ENCODE peak calls at places on chromosome 4, in five cellular contexts. P is left ventricle myocardium inferior, M is neuronal stem cell, O is lower lobe of right lung, H is heart right ventricle. C is an unnamed sample. For H3K9me3, the result is how much of the 10 kb centered on the place peaks cover.

GRCh38 chr4:173119818-173120217 is 48.8 kb upstream of the GALNT7 start:
- DNase-seq in P (no peak), M (no peak), O (no peak), H (no peak), C (no peak)

GRCh38 chr4:169005453-169006099 is 4.5 kb downstream of the CBR4 start:
- DNase-seq in P (no peak), M (no peak), O (no peak), H (no peak), C (no peak)

GRCh38 chr4:69120869-69121268 is 24.6 kb downstream of the UGT2B7 start:
- DNase-seq in P (no peak), M (no peak), O (no peak), H (no peak), C (no peak)

GRCh38 chr4:85200106-85200505 is 233.6 kb upstream of the WDFY3 start:
- DNase-seq in P (no peak), M (no peak), O (no peak), H (no peak), C (no peak)

GRCh38 chr4:2417196-2417764 is 1.2 kb downstream of the ZFYVE28 start:
- DNase-seq in P (no peak), M (no peak), O (peak), H (no peak), C (no peak)

GRCh38 chr4:153792007-153792892 is 3.4 kb upstream of the SFRP2 start:
- DNase-seq in P (no peak), M (peak), O (peak), H (peak), C (peak)

GRCh38 chr4:89364559-89364958 is 57.0 kb upstream of the GPRIN3 start:
- DNase-seq in P (no peak), M (no peak), O (no peak), H (no peak), C (no peak)

GRCh38 chr4:83606898-83607297 is 71.0 kb downstream of the GPAT3 start:
- DNase-seq in P (no peak), M (no peak), O (no peak), H (no peak), C (no peak)

GRCh38 chr4:53617101-53617680 is 25.9 kb upstream of the LNX1 start:
- DNase-seq in P (no peak), M (no peak), O (no peak), H (no peak), C (no peak)

GRCh38 chr4:182895791-182896292 is 21.3 kb downstream of the DCTD start:
- DNase-seq in P (no peak), M (no peak), O (no peak), H (no peak), C (no peak)

GRCh38 chr4:139734201-139734874 is 68.7 kb downstream of the MGST2 start:
- DNase-seq in P (no peak), M (no peak), O (no peak), H (no peak), C (no peak)

GRCh38 chr4:4637710-4638109 is 95.9 kb upstream of the STX18 start:
- DNase-seq in P (no peak), M (no peak), O (no peak), H (no peak), C (no peak)

GRCh38 chr4:82984459-82984858 is 26.2 kb downstream of the LIN54 start:
- DNase-seq in P (no peak), M (no peak), O (no peak), H (no peak), C (no peak)

GRCh38 chr4:82909326-82909725 is 8.8 kb downstream of the THAP9 start:
- DNase-seq in P (no peak), M (no peak), O (no peak), H (no peak), C (no peak)

GRCh38 chr4:41178372-41179085 is 35.8 kb downstream of the APBB2 start:
- DNase-seq in P (no peak), M (no peak), O (no peak), H (no peak), C (no peak)

GRCh38 chr4:83267121-83267834 is 17.3 kb downstream of the COQ2 start:
- DNase-seq in P (no peak), M (no peak), O (no peak), H (no peak), C (no peak)

GRCh38 chr4:14640476-14640875 is 361.8 kb upstream of the CPEB2 start:
- DNase-seq in P (no peak), M (no peak), O (no peak), H (no peak), C (no peak)

GRCh38 chr4:104235966-104236365 is 258.7 kb downstream of the CXXC4 start:
- DNase-seq in P (no peak), M (no peak), O (no peak), H (no peak), C (no peak)

GRCh38 chr4:66855956-66856355 is 689.3 kb downstream of the CENPC start:
- DNase-seq in P (no peak), M (no peak), O (no peak), H (no peak), C (no peak)

GRCh38 chr4:109389367-109390118 is 44.1 kb upstream of the SEC24B start:
- DNase-seq in P (peak), M (no peak), O (no peak), H (no peak), C (no peak)

GRCh38 chr4:60992037-60992436 is 208.1 kb upstream of the ADGRL3 start:
- DNase-seq in P (no peak), M (no peak), O (no peak), H (no peak), C (no peak)

GRCh38 chr4:55989716-55990115 is 41.0 kb downstream of the CEP135 start:
- DNase-seq in P (no peak), M (no peak), O (no peak), H (no peak), C (no peak)

GRCh38 chr4:6338175-6338950 is 68.7 kb downstream of the WFS1 start:
- DNase-seq in P (no peak), M (no peak), O (peak), H (no peak), C (no peak)

GRCh38 chr4:40478215-40478614 is 143.1 kb downstream of the CHRNA9 start:
- DNase-seq in P (no peak), M (no peak), O (no peak), H (no peak), C (no peak)

GRCh38 chr4:126264839-126265238 is 950.1 kb downstream of the FAT4 start:
- DNase-seq in P (no peak), M (no peak), O (no peak), H (no peak), C (no peak)

GRCh38 chr4:67546971-67547370 is 1.7 kb upstream of the CENPC start:
- DNase-seq in P (no peak), M (no peak), O (no peak), H (no peak), C (no peak)

GRCh38 chr4:109248322-109248895 is 54.0 kb downstream of the COL25A1 start:
- DNase-seq in P (no peak), M (no peak), O (no peak), H (no peak), C (no peak)

GRCh38 chr4:183758735-183759447 is 99.8 kb downstream of the TRAPPC11 start:
- DNase-seq in P (no peak), M (no peak), O (no peak), H (peak), C (no peak)

GRCh38 chr4:119228406-119228805 is 15.9 kb downstream of the USP53 start:
- DNase-seq in P (no peak), M (no peak), O (no peak), H (no peak), C (no peak)

GRCh38 chr4:168848112-168848511 is 161.9 kb downstream of the CBR4 start:
- DNase-seq in P (no peak), M (no peak), O (no peak), H (no peak), C (no peak)

GRCh38 chr4:147289181-147289580 is 191.7 kb upstream of the EDNRA start:
- DNase-seq in P (no peak), M (no peak), O (no peak), H (no peak), C (no peak)

GRCh38 chr4:183356931-183357675 is 34.9 kb upstream of the CLDN24 start:
- DNase-seq in P (no peak), M (no peak), O (no peak), H (no peak), C (no peak)

GRCh38 chr4:175087156-175087555 is 169.0 kb downstream of the ADAM29 start:
- DNase-seq in P (no peak), M (no peak), O (no peak), H (no peak), C (no peak)

GRCh38 chr4:189305500-189305899 is 635.2 kb upstream of the FRG1 start:
- DNase-seq in P (no peak), M (no peak), O (no peak), H (no peak), C (no peak)

GRCh38 chr4:122151982-122152698 is at the start of gene BLTP1:
- DNase-seq in P (peak), M (peak), O (peak), H (peak), C (peak)

GRCh38 chr4:122156819-122157218 is 4.7 kb downstream of the BLTP1 start:
- DNase-seq in P (no peak), M (no peak), O (no peak), H (no peak), C (no peak)

GRCh38 chr4:122150896-122151295 is 1.2 kb upstream of the BLTP1 start:
- DNase-seq in P (no peak), M (no peak), O (no peak), H (no peak), C (no peak)

DNA sequence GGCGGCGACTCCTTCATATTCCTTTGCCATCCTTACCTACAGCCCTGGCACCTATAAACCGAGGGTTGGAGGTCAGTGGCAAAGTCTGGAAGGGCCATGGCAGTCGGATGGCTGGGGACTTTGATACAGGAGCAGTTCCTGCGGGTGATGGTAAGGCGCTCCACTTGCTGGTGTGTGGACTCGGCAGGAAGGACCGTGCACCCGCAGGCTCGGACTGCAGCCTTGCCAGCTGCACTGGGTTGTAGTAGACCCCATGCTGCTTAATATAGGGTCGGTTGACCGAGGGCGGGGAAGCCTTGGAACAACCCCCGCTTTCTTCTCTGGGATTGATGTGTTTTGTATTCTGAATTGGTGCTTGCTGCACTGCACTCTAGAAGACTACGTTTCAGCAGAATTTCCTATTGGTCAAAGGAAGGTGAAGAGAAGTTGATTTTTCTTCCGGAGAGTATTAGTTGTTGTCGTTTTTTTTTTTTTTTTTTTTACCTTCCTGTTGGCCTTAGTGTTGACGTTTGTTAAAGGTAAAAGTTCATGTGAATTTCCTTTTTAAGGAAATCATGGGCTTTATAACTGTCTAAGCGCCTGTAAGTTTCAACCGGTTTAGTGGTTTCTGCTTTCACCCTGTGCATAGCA is 683 bp downstream of the BLTP1 start:
- DNase-seq in P (peak), M (no peak), O (peak), H (peak), C (peak)
- H3K9me3 ChIP-seq in P (under half), M (under half), O (under half), H (under half), C (under half)

DNA sequence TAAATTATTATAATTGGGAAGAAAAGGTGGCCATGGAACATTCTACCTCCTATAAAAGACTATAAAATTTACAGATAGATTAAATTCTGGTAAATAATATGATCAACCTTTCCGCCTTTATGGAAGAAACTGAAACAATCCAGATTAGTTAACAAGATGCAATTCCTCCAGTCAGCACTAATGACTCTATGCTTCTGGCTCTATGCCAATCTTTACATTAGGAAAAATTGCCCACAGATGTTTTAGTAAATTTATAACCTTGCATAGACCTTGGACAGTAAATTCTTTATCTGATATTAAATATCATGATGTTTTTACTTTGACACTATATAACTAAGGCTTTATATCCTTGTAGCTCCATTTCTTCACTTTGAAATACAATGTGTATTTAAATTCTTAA is 2302.5 kb downstream of the ARAP2 start:
- DNase-seq in P (no peak), M (no peak), O (no peak), H (no peak), C (no peak)
- H3K9me3 ChIP-seq in P (under half), M (under half), O (under half), H (under half), C (under half)

GRCh38 chr4:110638347-110638746 is 15.5 kb upstream of the PITX2 start:
- DNase-seq in P (no peak), M (no peak), O (no peak), H (no peak), C (no peak)

GRCh38 chr4:110636231-110636676 is 13.4 kb upstream of the PITX2 start:
- DNase-seq in P (no peak), M (no peak), O (no peak), H (no peak), C (peak)

GRCh38 chr4:110639207-110640092 is 16.6 kb upstream of the PITX2 start:
- DNase-seq in P (no peak), M (no peak), O (peak), H (no peak), C (no peak)

GRCh38 chr4:110636677-110637407 is 14.0 kb upstream of the PITX2 start:
- DNase-seq in P (no peak), M (peak), O (no peak), H (no peak), C (peak)

DNA sequence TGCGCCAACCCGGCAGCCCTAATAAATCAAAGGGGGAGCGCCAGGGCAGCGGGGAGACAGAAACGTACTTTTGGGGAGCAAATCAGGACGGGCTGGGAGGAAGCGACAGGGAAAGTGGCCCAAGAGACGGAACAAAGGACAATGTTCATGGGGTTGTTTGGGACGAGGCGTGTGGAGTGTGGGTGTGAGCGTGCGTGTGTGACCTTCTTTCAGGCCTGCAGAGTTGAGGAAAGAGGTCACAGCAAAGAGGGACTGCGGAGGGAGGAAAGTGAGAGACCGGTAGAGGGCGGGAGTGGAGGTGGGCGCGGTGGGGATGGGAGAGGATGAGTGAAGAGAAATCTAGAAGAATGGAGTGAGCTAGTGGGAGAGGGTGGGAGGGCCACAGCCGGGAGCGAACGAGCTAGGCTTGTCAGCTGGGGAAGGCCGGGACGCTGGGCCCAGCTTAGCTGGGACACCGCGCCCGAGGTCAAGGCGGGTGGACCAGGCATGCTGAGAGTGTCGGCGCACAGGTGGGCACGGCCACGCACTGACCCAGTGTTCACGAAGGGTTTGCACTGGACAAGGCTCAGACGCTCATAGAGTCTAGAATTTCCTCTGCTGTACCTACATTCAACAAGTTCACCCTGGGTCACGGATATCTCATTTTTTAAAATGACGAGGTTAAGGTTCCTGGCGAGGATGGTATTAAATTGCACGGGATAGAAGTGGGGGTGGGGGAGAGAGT is 14.7 kb upstream of the PITX2 start:
- DNase-seq in P (no peak), M (peak), O (no peak), H (no peak), C (no peak)
- H3K9me3 ChIP-seq in P (under half), M (under half), O (under half), H (under half), C (under half)

GRCh38 chr4:569958-570667 is 6.0 kb downstream of the TMEM271 start:
- DNase-seq in P (no peak), M (no peak), O (no peak), H (no peak), C (no peak)

GRCh38 chr4:568962-569361 is 7.1 kb downstream of the TMEM271 start:
- DNase-seq in P (no peak), M (no peak), O (no peak), H (no peak), C (no peak)

GRCh38 chr4:566508-567295 is 9.4 kb downstream of the TMEM271 start:
- DNase-seq in P (no peak), M (no peak), O (no peak), H (no peak), C (no peak)

GRCh38 chr4:567457-568350 is 8.4 kb downstream of the TMEM271 start:
- DNase-seq in P (no peak), M (no peak), O (no peak), H (no peak), C (no peak)

DNA sequence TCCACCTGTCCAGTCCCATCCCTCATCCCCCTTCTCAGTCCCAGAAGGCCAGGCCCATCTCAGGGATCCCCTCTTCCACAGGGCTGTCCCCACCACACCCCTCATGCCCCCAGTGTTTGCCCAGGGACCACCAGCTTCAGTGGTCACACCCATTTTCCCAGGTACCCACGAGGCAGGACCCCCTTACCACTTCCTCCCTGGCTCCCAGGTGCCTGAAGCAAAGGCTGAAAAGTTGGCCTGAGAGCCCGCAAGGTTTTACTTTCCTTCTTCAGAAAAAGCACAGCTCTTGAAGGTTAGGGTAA is 7.8 kb downstream of the TMEM271 start:
- DNase-seq in P (no peak), M (no peak), O (no peak), H (no peak), C (no peak)
- H3K9me3 ChIP-seq in P (under half), M (under half), O (under half), H (under half), C (under half)

GRCh38 chr4:92021203-92021602 is 282.6 kb upstream of the GRID2 start:
- DNase-seq in P (no peak), M (no peak), O (no peak), H (no peak), C (no peak)
- H3K9me3 ChIP-seq in P (under half), M (under half), O (under half), H (under half), C (under half)

GRCh38 chr4:116015549-116015948 is 902.1 kb upstream of the NDST4 start:
- DNase-seq in P (no peak), M (no peak), O (no peak), H (no peak), C (no peak)
- H3K9me3 ChIP-seq in P (half or more), M (under half), O (under half), H (under half), C (under half)

GRCh38 chr4:205097-205756 is 80.9 kb downstream of the ZNF718 start:
- DNase-seq in P (no peak), M (no peak), O (no peak), H (no peak), C (no peak)
- H3K9me3 ChIP-seq in P (under half), M (half or more), O (under half), H (under half), C (under half)

DNA sequence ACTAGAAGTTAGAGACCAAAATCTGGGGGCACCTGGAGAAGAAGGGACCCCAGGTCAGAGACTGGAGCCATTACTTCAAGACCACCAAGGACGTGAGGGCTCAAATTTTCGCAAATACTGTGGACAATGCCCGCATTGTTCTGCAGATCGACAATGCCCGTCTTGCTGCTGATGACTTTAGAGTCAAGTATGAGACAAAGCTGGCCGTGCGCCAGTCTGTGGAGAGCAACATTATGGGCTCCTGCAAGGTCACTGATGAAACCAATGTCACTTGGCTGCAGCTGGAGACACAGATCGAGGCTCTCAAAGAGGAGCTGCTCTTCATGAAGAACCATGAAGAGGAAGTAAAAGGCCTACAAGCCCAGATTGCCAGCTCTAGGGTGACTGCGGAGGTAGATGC is 101.2 kb downstream of the NCAPG start:
- DNase-seq in P (no peak), M (no peak), O (no peak), H (no peak), C (peak)
- H3K9me3 ChIP-seq in P (under half), M (under half), O (under half), H (under half), C (under half)